ENCODE peak calls at places on chromosomes 12 and 14, in five cellular contexts. One of them, this sample, is unnamed.

GRCh38 chr12:1457901-1458300 is 136.5 kb downstream of the FBXL14 start:
- DNase-seq in H1: no peak
- DNase-seq in fibroblast of lung: peak
- DNase-seq in GM23338: no peak
- DNase-seq in neural progenitor cell: no peak
- DNase-seq in this sample: no peak

GRCh38 chr12:111953455-111953854 is 59.5 kb downstream of the TMEM116 start:
- DNase-seq in H1: no peak
- DNase-seq in fibroblast of lung: peak
- DNase-seq in GM23338: no peak
- DNase-seq in neural progenitor cell: no peak
- DNase-seq in this sample: no peak

GRCh38 chr14:82528011-82528410 is 994.4 kb upstream of the SEL1L start:
- DNase-seq in H1: no peak
- DNase-seq in fibroblast of lung: no peak
- DNase-seq in GM23338: no peak
- DNase-seq in neural progenitor cell: no peak
- DNase-seq in this sample: no peak

GRCh38 chr12:18468521-18469075 is 207.3 kb downstream of the PIK3C2G start:
- DNase-seq in H1: no peak
- DNase-seq in fibroblast of lung: peak
- DNase-seq in GM23338: no peak
- DNase-seq in neural progenitor cell: no peak
- DNase-seq in this sample: no peak

GRCh38 chr14:36944307-36945010 is 227.9 kb downstream of the SLC25A21 start:
- DNase-seq in H1: no peak
- DNase-seq in fibroblast of lung: peak
- DNase-seq in GM23338: no peak
- DNase-seq in neural progenitor cell: no peak
- DNase-seq in this sample: no peak

GRCh38 chr12:6960291-6961277 is 9.4 kb downstream of the PTPN6 start:
- DNase-seq in H1: no peak
- DNase-seq in fibroblast of lung: peak
- DNase-seq in GM23338: no peak
- DNase-seq in neural progenitor cell: peak
- DNase-seq in this sample: no peak

GRCh38 chr12:51600721-51601120 is 9.7 kb downstream of the SCN8A start:
- DNase-seq in H1: no peak
- DNase-seq in fibroblast of lung: no peak
- DNase-seq in GM23338: no peak
- DNase-seq in neural progenitor cell: no peak
- DNase-seq in this sample: no peak

GRCh38 chr14:106530423-106531107 is 1004.2 kb downstream of the TMEM121 start:
- DNase-seq in H1: no peak
- DNase-seq in fibroblast of lung: no peak
- DNase-seq in GM23338: peak
- DNase-seq in neural progenitor cell: no peak
- DNase-seq in this sample: no peak

GRCh38 chr14:76355771-76356170 is 20.2 kb upstream of the ESRRB start:
- DNase-seq in H1: no peak
- DNase-seq in fibroblast of lung: no peak
- DNase-seq in GM23338: no peak
- DNase-seq in neural progenitor cell: no peak
- DNase-seq in this sample: no peak

GRCh38 chr12:67482751-67483661 is 165.5 kb upstream of the DYRK2 start:
- DNase-seq in H1: no peak
- DNase-seq in fibroblast of lung: peak
- DNase-seq in GM23338: no peak
- DNase-seq in neural progenitor cell: no peak
- DNase-seq in this sample: peak

GRCh38 chr12:111741235-111741812 is 25.4 kb upstream of the ALDH2 start:
- DNase-seq in H1: no peak
- DNase-seq in fibroblast of lung: no peak
- DNase-seq in GM23338: no peak
- DNase-seq in neural progenitor cell: no peak
- DNase-seq in this sample: no peak

GRCh38 chr12:116291218-116291617 is 13.7 kb upstream of the MED13L start:
- DNase-seq in H1: no peak
- DNase-seq in fibroblast of lung: no peak
- DNase-seq in GM23338: no peak
- DNase-seq in neural progenitor cell: no peak
- DNase-seq in this sample: no peak

GRCh38 chr12:49983892-49984291 is 11.1 kb downstream of the AQP6 start:
- DNase-seq in H1: no peak
- DNase-seq in fibroblast of lung: peak
- DNase-seq in GM23338: no peak
- DNase-seq in neural progenitor cell: peak
- DNase-seq in this sample: peak

GRCh38 chr14:21192875-21193535 is 37.1 kb upstream of the OR5AU1 start:
- DNase-seq in H1: no peak
- DNase-seq in fibroblast of lung: no peak
- DNase-seq in GM23338: no peak
- DNase-seq in neural progenitor cell: no peak
- DNase-seq in this sample: no peak

GRCh38 chr14:41605550-41606248 is 977 bp upstream of the LRFN5 start:
- DNase-seq in H1: peak
- DNase-seq in fibroblast of lung: peak
- DNase-seq in GM23338: peak
- DNase-seq in neural progenitor cell: peak
- DNase-seq in this sample: no peak

GRCh38 chr14:26323781-26324363 is 274.0 kb downstream of the NOVA1 start:
- DNase-seq in H1: no peak
- DNase-seq in fibroblast of lung: no peak
- DNase-seq in GM23338: no peak
- DNase-seq in neural progenitor cell: peak
- DNase-seq in this sample: no peak

GRCh38 chr12:50050410-50051280 is 6.8 kb upstream of the ASIC1 start:
- DNase-seq in H1: peak
- DNase-seq in fibroblast of lung: peak
- DNase-seq in GM23338: peak
- DNase-seq in neural progenitor cell: peak
- DNase-seq in this sample: no peak

GRCh38 chr12:93164103-93164880 is 213.4 kb upstream of the NUDT4 start:
- DNase-seq in H1: no peak
- DNase-seq in fibroblast of lung: no peak
- DNase-seq in GM23338: no peak
- DNase-seq in neural progenitor cell: no peak
- DNase-seq in this sample: no peak

GRCh38 chr14:105061428-105062047 is 3.7 kb downstream of the GPR132 start:
- DNase-seq in H1: no peak
- DNase-seq in fibroblast of lung: no peak
- DNase-seq in GM23338: no peak
- DNase-seq in neural progenitor cell: no peak
- DNase-seq in this sample: no peak

GRCh38 chr12:114691810-114692557 is 8.0 kb upstream of the TBX3 start:
- DNase-seq in H1: peak
- DNase-seq in fibroblast of lung: peak
- DNase-seq in GM23338: peak
- DNase-seq in neural progenitor cell: peak
- DNase-seq in this sample: no peak

GRCh38 chr14:63881926-63882325 is 29.1 kb downstream of the SYNE2 start:
- DNase-seq in H1: no peak
- DNase-seq in fibroblast of lung: no peak
- DNase-seq in GM23338: no peak
- DNase-seq in neural progenitor cell: no peak
- DNase-seq in this sample: no peak

GRCh38 chr12:67929373-67929772 is 59.9 kb upstream of the IFNG-AS1 start:
- DNase-seq in H1: no peak
- DNase-seq in fibroblast of lung: no peak
- DNase-seq in GM23338: no peak
- DNase-seq in neural progenitor cell: no peak
- DNase-seq in this sample: no peak

DNA sequence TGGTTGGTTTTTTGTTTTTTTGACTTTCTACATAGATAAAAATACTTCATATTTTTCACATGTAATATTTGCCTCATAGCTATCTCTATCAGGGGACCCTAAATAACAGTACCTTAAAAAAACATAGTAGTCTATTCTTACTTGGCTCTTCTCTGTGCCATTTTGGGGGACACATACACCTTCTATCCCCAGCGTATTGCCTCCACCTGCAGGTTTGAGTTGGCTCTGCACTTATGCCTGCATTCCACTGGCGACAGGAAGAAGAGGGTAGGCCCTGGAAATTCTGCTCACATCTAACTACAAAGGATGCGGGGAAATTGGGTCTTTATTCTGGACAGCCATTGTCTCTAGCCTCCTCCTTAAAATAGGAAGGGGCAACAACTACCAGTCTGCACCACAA is 13.8 kb upstream of the IFI27L2 start:
- DNase-seq in H1: peak
- DNase-seq in fibroblast of lung: no peak
- DNase-seq in GM23338: peak
- DNase-seq in neural progenitor cell: peak
- DNase-seq in this sample: no peak
- TF ChIP-seq EZH2 in H1: no peak
- TF ChIP-seq EZH2 in fibroblast of lung: no peak
- TF ChIP-seq EZH2 in GM23338: no peak
- TF ChIP-seq EZH2 in neural progenitor cell: no peak
- TF ChIP-seq EZH2 in this sample: no peak

DNA sequence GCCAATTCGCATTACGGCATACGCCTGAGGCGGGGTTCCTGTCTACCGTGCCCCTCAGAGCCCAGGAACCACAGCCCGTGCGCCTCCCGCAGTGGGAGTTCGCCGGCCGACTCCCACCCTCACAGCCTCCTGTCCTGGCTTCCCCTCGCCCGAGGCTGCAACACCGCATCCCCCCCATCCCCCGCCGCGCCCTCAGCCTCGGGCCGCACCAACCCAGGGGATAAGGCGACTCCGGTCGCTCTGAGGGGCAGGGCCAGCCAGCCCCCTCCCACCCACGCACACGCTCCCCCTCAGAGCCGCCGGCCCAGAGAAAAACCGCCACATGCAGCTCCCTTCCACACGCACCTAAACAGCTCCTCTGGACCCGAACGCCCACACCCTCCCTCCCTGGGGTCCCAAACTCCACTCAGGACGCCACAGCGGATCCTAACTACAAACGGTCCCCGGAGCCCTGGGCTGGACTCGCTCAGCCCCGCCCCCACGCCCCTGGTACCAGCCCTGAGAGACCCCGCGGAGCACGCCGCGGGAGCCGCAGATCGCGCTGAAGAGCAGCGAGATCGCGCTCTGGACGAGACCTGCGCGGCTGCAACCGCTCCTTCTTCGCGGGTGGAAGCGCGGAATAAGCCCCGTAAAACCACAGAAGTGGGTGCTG is at the start of gene C14orf39:
- DNase-seq in H1: peak
- DNase-seq in fibroblast of lung: peak
- DNase-seq in GM23338: peak
- DNase-seq in neural progenitor cell: peak
- DNase-seq in this sample: no peak
- TF ChIP-seq EZH2 in H1: no peak
- TF ChIP-seq EZH2 in fibroblast of lung: no peak
- TF ChIP-seq EZH2 in GM23338: no peak
- TF ChIP-seq EZH2 in neural progenitor cell: peak
- TF ChIP-seq EZH2 in this sample: no peak

GRCh38 chr12:4911316-4911994 is 1.8 kb downstream of the KCNA1 start:
- DNase-seq in H1: peak
- DNase-seq in fibroblast of lung: no peak
- DNase-seq in GM23338: peak
- DNase-seq in neural progenitor cell: no peak
- DNase-seq in this sample: no peak

GRCh38 chr12:4908694-4909396 is 860 bp upstream of the KCNA1 start:
- DNase-seq in H1: peak
- DNase-seq in fibroblast of lung: no peak
- DNase-seq in GM23338: peak
- DNase-seq in neural progenitor cell: peak
- DNase-seq in this sample: no peak

GRCh38 chr12:4910502-4911315 is 1.0 kb downstream of the KCNA1 start:
- DNase-seq in H1: peak
- DNase-seq in fibroblast of lung: peak
- DNase-seq in GM23338: peak
- DNase-seq in neural progenitor cell: peak
- DNase-seq in this sample: no peak

GRCh38 chr12:4909397-4909733 is 340 bp upstream of the KCNA1 start:
- DNase-seq in H1: peak
- DNase-seq in fibroblast of lung: no peak
- DNase-seq in GM23338: peak
- DNase-seq in neural progenitor cell: peak
- DNase-seq in this sample: no peak

GRCh38 chr12:4909734-4910501 is at the start of gene KCNA1:
- DNase-seq in H1: peak
- DNase-seq in fibroblast of lung: peak
- DNase-seq in GM23338: peak
- DNase-seq in neural progenitor cell: peak
- DNase-seq in this sample: no peak
- TF ChIP-seq EZH2 in H1: peak
- TF ChIP-seq EZH2 in fibroblast of lung: peak
- TF ChIP-seq EZH2 in GM23338: peak
- TF ChIP-seq EZH2 in neural progenitor cell: peak
- TF ChIP-seq EZH2 in this sample: no peak

GRCh38 chr12:45049912-45050318 is 984 bp downstream of the DBX2 start:
- DNase-seq in H1: no peak
- DNase-seq in fibroblast of lung: peak
- DNase-seq in GM23338: peak
- DNase-seq in neural progenitor cell: peak
- DNase-seq in this sample: no peak

GRCh38 chr12:45051490-45052105 is 699 bp upstream of the DBX2 start:
- DNase-seq in H1: peak
- DNase-seq in fibroblast of lung: peak
- DNase-seq in GM23338: peak
- DNase-seq in neural progenitor cell: peak
- DNase-seq in this sample: no peak

GRCh38 chr12:45050331-45050750 is 558 bp downstream of the DBX2 start:
- DNase-seq in H1: peak
- DNase-seq in fibroblast of lung: no peak
- DNase-seq in GM23338: peak
- DNase-seq in neural progenitor cell: peak
- DNase-seq in this sample: no peak

GRCh38 chr12:45050751-45051489 is at the start of gene DBX2:
- DNase-seq in H1: peak
- DNase-seq in fibroblast of lung: peak
- DNase-seq in GM23338: peak
- DNase-seq in neural progenitor cell: peak
- DNase-seq in this sample: no peak
- TF ChIP-seq EZH2 in H1: peak
- TF ChIP-seq EZH2 in fibroblast of lung: peak
- TF ChIP-seq EZH2 in GM23338: no peak
- TF ChIP-seq EZH2 in neural progenitor cell: peak
- TF ChIP-seq EZH2 in this sample: no peak